ENCODE peak calls at places on chromosomes 5 and 9, in nine cellular contexts. L is NCI-H2029; V is activated CD4-positive, CD25-positive, alpha-beta regulatory T cell; J is cardiac fibroblast; D is EH; I is HS-5; K is psoas muscle; T is stimulated activated CD8-positive, alpha-beta memory T cell treated with anti-CD3 and anti-CD28 coated beads, Interleukin-12 subunit alpha, Interleukin-12 subunit beta, amount 100 ng/mL, for 4 hours; N is CD4-positive, alpha-beta memory T cell. F is an unnamed sample.
A peak's percentile ranks its signal among the peaks of the same experiment; 100 is the strongest.

GRCh38 chr9:84404095-84404686 is 63.6 kb upstream of the SLC28A3 start:
- DNase-seq in L (no peak), V (no peak), J (no peak), D (no peak), I (no peak), K (no peak), T (no peak), N (no peak), F (no peak)

GRCh38 chr9:38126730-38127129 is 57.7 kb upstream of the SHB start:
- DNase-seq in L (peak; percentile 90), V (no peak), J (no peak), D (no peak), I (no peak), K (no peak), T (no peak), N (no peak), F (no peak)

GRCh38 chr9:98783518-98784226 is 12.7 kb downstream of the ANKS6 start:
- DNase-seq in L (no peak), V (no peak), J (no peak), D (no peak), I (no peak), K (peak; percentile 76), T (no peak), N (no peak), F (no peak)

GRCh38 chr9:6034954-6035353 is 19.5 kb upstream of the RANBP6 start:
- DNase-seq in L (no peak), V (no peak), J (peak; percentile 9), D (peak; percentile 7), I (no peak), K (no peak), T (no peak), N (no peak), F (no peak)

GRCh38 chr9:117411547-117411946 is 3.3 kb downstream of the ASTN2 start:
- DNase-seq in L (peak; percentile 38), V (no peak), J (peak; percentile 12), D (peak; percentile 25), I (no peak), K (no peak), T (no peak), N (no peak), F (no peak)

GRCh38 chr9:111661150-111661801 is at the start of gene GNG10:
- DNase-seq in L (peak; percentile 35), V (peak; percentile 56), J (peak; percentile 53), D (peak; percentile 67), I (peak; percentile 5), K (peak; percentile 69), T (peak; percentile 68), N (peak; percentile 72), F (peak; percentile 40)

GRCh38 chr5:159061834-159062530 is 37.7 kb downstream of the EBF1 start:
- DNase-seq in L (no peak), V (no peak), J (no peak), D (no peak), I (no peak), K (no peak), T (no peak), N (no peak), F (peak; percentile 25)

GRCh38 chr5:178116406-178116885 is 3.1 kb downstream of the N4BP3 start:
- DNase-seq in L (no peak), V (peak; percentile 31), J (no peak), D (no peak), I (no peak), K (no peak), T (peak; percentile 79), N (peak; percentile 92), F (no peak)

GRCh38 chr9:71690058-71690691 is 78.1 kb downstream of the CEMIP2 start:
- DNase-seq in L (no peak), V (no peak), J (peak; percentile 62), D (peak; percentile 32), I (no peak), K (no peak), T (no peak), N (no peak), F (peak; percentile 20)

GRCh38 chr5:181203842-181204560 is 995 bp downstream of the TRIM7 start:
- DNase-seq in L (no peak), V (no peak), J (no peak), D (peak; percentile 53), I (no peak), K (no peak), T (no peak), N (no peak), F (no peak)

GRCh38 chr9:134575103-134575816 is 66.3 kb upstream of the COL5A1 start:
- DNase-seq in L (no peak), V (no peak), J (no peak), D (no peak), I (no peak), K (no peak), T (no peak), N (no peak), F (no peak)

GRCh38 chr9:17484906-17485305 is 94.0 kb upstream of the SH3GL2 start:
- DNase-seq in L (no peak), V (no peak), J (no peak), D (peak; percentile 26), I (no peak), K (no peak), T (no peak), N (no peak), F (no peak)

GRCh38 chr5:150428106-150428876 is 15.6 kb upstream of the CD74 start:
- DNase-seq in L (no peak), V (no peak), J (peak; percentile 55), D (peak; percentile 46), I (no peak), K (peak; percentile 72), T (no peak), N (no peak), F (peak; percentile 19)

GRCh38 chr5:177131711-177132503 is 1.7 kb upstream of the NSD1 start:
- DNase-seq in L (no peak), V (no peak), J (peak; percentile 20), D (no peak), I (no peak), K (peak; percentile 67), T (no peak), N (no peak), F (no peak)

GRCh38 chr5:134136771-134137170 is 22.3 kb downstream of the TCF7 start:
- DNase-seq in L (no peak), V (no peak), J (no peak), D (no peak), I (no peak), K (no peak), T (no peak), N (no peak), F (no peak)

GRCh38 chr9:80796662-80797426 is 892.5 kb downstream of the TLE1 start:
- DNase-seq in L (no peak), V (no peak), J (no peak), D (no peak), I (no peak), K (no peak), T (no peak), N (no peak), F (no peak)

GRCh38 chr9:38083858-38084555 is 15.0 kb upstream of the SHB start:
- DNase-seq in L (no peak), V (no peak), J (no peak), D (peak; percentile 33), I (no peak), K (no peak), T (no peak), N (no peak), F (no peak)

GRCh38 chr5:126414874-126415502 is 8.2 kb upstream of the GRAMD2B start:
- DNase-seq in L (no peak), V (no peak), J (peak; percentile 65), D (peak; percentile 90), I (no peak), K (no peak), T (no peak), N (no peak), F (peak; percentile 38)

GRCh38 chr5:64947031-64947430 is 178.3 kb downstream of the CWC27 start:
- DNase-seq in L (peak; percentile 69), V (no peak), J (peak; percentile 40), D (peak; percentile 21), I (no peak), K (no peak), T (no peak), N (no peak), F (peak; percentile 63)

GRCh38 chr9:9177081-9177480 is 1377.5 kb upstream of the DMAC1 start:
- DNase-seq in L (no peak), V (no peak), J (no peak), D (no peak), I (no peak), K (no peak), T (no peak), N (no peak), F (no peak)

GRCh38 chr5:14687023-14687665 is 22.6 kb downstream of the OTULIN start:
- DNase-seq in L (no peak), V (no peak), J (no peak), D (peak; percentile 63), I (no peak), K (no peak), T (no peak), N (no peak), F (no peak)

GRCh38 chr9:132511191-132511999 is 71.0 kb upstream of the BARHL1 start:
- DNase-seq in L (no peak), V (no peak), J (no peak), D (no peak), I (no peak), K (no peak), T (no peak), N (no peak), F (no peak)

GRCh38 chr9:93827545-93828330 is 127.4 kb downstream of the BARX1 start:
- DNase-seq in L (no peak), V (peak; percentile 7), J (peak; percentile 39), D (peak; percentile 49), I (no peak), K (peak; percentile 71), T (no peak), N (no peak), F (peak; percentile 37)

GRCh38 chr5:94545870-94546625 is 72.4 kb downstream of the KIAA0825 start:
- DNase-seq in L (no peak), V (no peak), J (no peak), D (no peak), I (no peak), K (no peak), T (no peak), N (no peak), F (no peak)

GRCh38 chr9:137406876-137407589 is 15.9 kb downstream of the EXD3 start:
- DNase-seq in L (peak; percentile 16), V (peak; percentile 66), J (peak; percentile 63), D (peak; percentile 64), I (no peak), K (peak; percentile 81), T (peak; percentile 43), N (no peak), F (peak; percentile 46)

GRCh38 chr9:86720893-86721698 is 226.2 kb downstream of the GAS1 start:
- DNase-seq in L (no peak), V (no peak), J (peak; percentile 5), D (peak; percentile 38), I (no peak), K (no peak), T (no peak), N (no peak), F (no peak)

GRCh38 chr9:37329576-37329975 is 92.9 kb upstream of the GRHPR start:
- DNase-seq in L (peak; percentile 20), V (no peak), J (peak; percentile 69), D (peak; percentile 48), I (no peak), K (no peak), T (no peak), N (no peak), F (peak; percentile 15)

GRCh38 chr5:5521478-5521877 is 99.0 kb downstream of the ICE1 start:
- DNase-seq in L (no peak), V (no peak), J (no peak), D (no peak), I (no peak), K (no peak), T (no peak), N (no peak), F (no peak)

GRCh38 chr5:139388198-139388821 is 1.4 kb downstream of the MZB1 start:
- DNase-seq in L (no peak), V (no peak), J (peak; percentile 21), D (peak; percentile 59), I (no peak), K (no peak), T (no peak), N (no peak), F (no peak)

GRCh38 chr5:65611524-65611923 is 12.6 kb downstream of the TRIM23 start:
- DNase-seq in L (peak; percentile 83), V (no peak), J (peak; percentile 43), D (no peak), I (no peak), K (no peak), T (no peak), N (no peak), F (peak; percentile 39)

F was measured in brain microvascular endothelial cell.